ENCODE peak calls at places on chromosome 18, in four cellular contexts. W, I, B and V are unnamed samples.

GRCh38 chr18:58541789-58542425 is 87.0 kb downstream of the ALPK2 start:
- DNase-seq in I (no peak), W (no peak), B (no peak), V (no peak)

GRCh38 chr18:13488281-13488929 is 238.0 kb downstream of the FAM210A start:
- DNase-seq in I (no peak), B (no peak), W (no peak), V (no peak)

GRCh38 chr18:10230072-10230471 is 224.4 kb upstream of the APCDD1 start:
- DNase-seq in W (no peak), I (no peak), B (no peak), V (no peak)

GRCh38 chr18:76824136-76824676 is 1.8 kb downstream of the ZNF236 start:
- DNase-seq in I (no peak), B (no peak), W (peak), V (no peak)

GRCh38 chr18:35680139-35680551 is 98.6 kb downstream of the GALNT1 start:
- DNase-seq in B (no peak), W (no peak), I (no peak), V (no peak)

GRCh38 chr18:8943900-8944870 is 158.3 kb upstream of the NDUFV2 start:
- DNase-seq in I (no peak), B (no peak), W (no peak), V (no peak)

GRCh38 chr18:56431551-56431950 is 206.8 kb downstream of the TXNL1 start:
- DNase-seq in W (no peak), B (no peak), I (no peak), V (no peak)

GRCh38 chr18:48842259-48843061 is 108.3 kb downstream of the SMAD7 start:
- DNase-seq in W (no peak), I (no peak), B (peak), V (no peak)

GRCh38 chr18:47893939-47894699 is 36.3 kb downstream of the SMAD2 start:
- DNase-seq in B (no peak), I (no peak), W (no peak), V (no peak)

GRCh38 chr18:36112302-36112701 is 16.8 kb downstream of the SLC39A6 start:
- DNase-seq in W (no peak), B (no peak), I (no peak), V (no peak)

GRCh38 chr18:4203525-4203924 is 251.6 kb downstream of the DLGAP1 start:
- DNase-seq in B (no peak), I (no peak), W (no peak), V (no peak)

GRCh38 chr18:9737814-9738160 is 29.7 kb downstream of the RAB31 start:
- DNase-seq in I (no peak), B (peak), W (peak), V (no peak)

GRCh38 chr18:54852780-54853675 is 24.8 kb downstream of the RAB27B start:
- DNase-seq in I (no peak), W (no peak), B (no peak), V (no peak)

GRCh38 chr18:79488311-79489047 is 92.7 kb downstream of the NFATC1 start:
- DNase-seq in W (no peak), I (peak), B (peak), V (no peak)

GRCh38 chr18:79645291-79645983 is 34.2 kb upstream of the CTDP1 start:
- DNase-seq in W (no peak), B (no peak), I (no peak), V (no peak)

GRCh38 chr18:8607776-8608682 is 1.2 kb upstream of the RAB12 start:
- DNase-seq in B (no peak), I (no peak), W (peak), V (no peak)

GRCh38 chr18:3579701-3580100 is 129.7 kb downstream of the TGIF1 start:
- DNase-seq in W (no peak), B (no peak), I (no peak), V (no peak)

GRCh38 chr18:58239879-58240278 is 195.9 kb downstream of the NEDD4L start:
- DNase-seq in B (no peak), W (no peak), I (no peak), V (no peak)

GRCh38 chr18:22674300-22674699 is 256.6 kb upstream of the CTAGE1 start:
- DNase-seq in B (no peak), W (no peak), I (no peak), V (no peak)

GRCh38 chr18:58887613-58887963 is 22.9 kb downstream of the ZNF532 start:
- DNase-seq in B (peak), I (peak), W (peak), V (no peak)

GRCh38 chr18:8084160-8084559 is 517.0 kb downstream of the PTPRM start:
- DNase-seq in B (no peak), I (no peak), W (no peak), V (no peak)

GRCh38 chr18:60870261-60870966 is 462.8 kb upstream of the CDH20 start:
- DNase-seq in W (no peak), B (no peak), I (no peak), V (no peak)